ENCODE peak calls at places on chromosomes 6 and 20, in five cellular contexts. S is left lung, Y is psoas muscle, X is A549, P is endodermal cell. U is an unnamed sample.

GRCh38 chr6:144683216-144684070 is 398.3 kb downstream of the UTRN start:
- DNase-seq in Y (no peak), P (no peak), S (no peak), X (no peak), U (no peak)

GRCh38 chr6:63640062-63640461 is 4.5 kb downstream of the PHF3 start:
- DNase-seq in P (no peak), Y (no peak), S (no peak), X (no peak), U (no peak)

GRCh38 chr6:121399971-121400370 is 35.5 kb upstream of the GJA1 start:
- DNase-seq in S (no peak), X (no peak), Y (no peak), P (no peak), U (no peak)

GRCh38 chr6:18990313-18990978 is 603.3 kb downstream of the RNF144B start:
- DNase-seq in P (peak), X (peak), Y (peak), S (peak), U (peak)

GRCh38 chr20:51529027-51529749 is 13.3 kb downstream of the NFATC2 start:
- DNase-seq in X (no peak), Y (no peak), P (no peak), S (no peak), U (no peak)

GRCh38 chr6:119226089-119226488 is 123.5 kb downstream of the MAN1A1 start:
- DNase-seq in Y (no peak), S (no peak), X (no peak), P (no peak), U (no peak)

GRCh38 chr6:154440022-154440421 is 70.5 kb downstream of the CNKSR3 start:
- DNase-seq in P (no peak), X (no peak), S (no peak), Y (no peak), U (no peak)

GRCh38 chr20:57993738-57994431 is 234.6 kb downstream of the ANKRD60 start:
- DNase-seq in S (no peak), X (no peak), Y (no peak), P (no peak), U (no peak)

GRCh38 chr20:4813076-4813838 is 91.5 kb downstream of the PRND start:
- DNase-seq in S (peak), Y (no peak), X (no peak), P (no peak), U (no peak)

GRCh38 chr6:132354517-132355167 is 46.6 kb downstream of the MOXD1 start:
- DNase-seq in P (peak), Y (no peak), X (peak), S (no peak), U (no peak)

GRCh38 chr20:44134897-44135810 is 51.8 kb downstream of the JPH2 start:
- DNase-seq in Y (no peak), S (no peak), X (no peak), P (no peak), U (no peak)

GRCh38 chr20:46021361-46022359 is 7.4 kb upstream of the SLC12A5 start:
- DNase-seq in S (peak), Y (no peak), X (peak), P (peak), U (peak)
- TF ChIP-seq CTCF in S (no peak), Y (no peak), X (peak), P (peak), U (no peak)

GRCh38 chr6:56019973-56020372 is 144.6 kb upstream of the BMP5 start:
- DNase-seq in X (no peak), S (no peak), Y (no peak), P (no peak), U (no peak)

GRCh38 chr6:56024931-56025330 is 149.5 kb upstream of the BMP5 start:
- DNase-seq in Y (no peak), P (no peak), X (no peak), S (no peak), U (no peak)

GRCh38 chr6:56023829-56024228 is 148.4 kb upstream of the BMP5 start:
- DNase-seq in P (no peak), S (no peak), X (no peak), Y (no peak), U (no peak)

GRCh38 chr6:56022678-56023077 is 147.3 kb upstream of the BMP5 start:
- DNase-seq in Y (no peak), X (no peak), P (no peak), S (no peak), U (no peak)

GRCh38 chr6:56021943-56022342 is 146.6 kb upstream of the BMP5 start:
- DNase-seq in S (no peak), X (no peak), P (peak), Y (no peak), U (no peak)
- TF ChIP-seq CTCF in S (no peak), X (no peak), P (peak), Y (no peak), U (no peak)

GRCh38 chr6:76166874-76167273 is 94.4 kb upstream of the IMPG1 start:
- DNase-seq in Y (no peak), X (no peak), S (no peak), P (no peak), U (no peak)
- TF ChIP-seq CTCF in Y (no peak), X (no peak), S (no peak), P (peak), U (no peak)

GRCh38 chr20:6122873-6123649 is at the start of gene FERMT1:
- DNase-seq in X (peak), Y (peak), P (peak), S (peak), U (peak)
- TF ChIP-seq CTCF in X (peak), Y (no peak), P (peak), S (no peak), U (no peak)

GRCh38 chr20:21526776-21527175 is 12.9 kb upstream of the NKX2-2 start:
- DNase-seq in S (no peak), Y (no peak), P (no peak), X (no peak), U (no peak)

GRCh38 chr20:21534453-21534852 is 20.6 kb upstream of the NKX2-2 start:
- DNase-seq in Y (no peak), S (no peak), P (no peak), X (no peak), U (no peak)

GRCh38 chr20:21528870-21529269 is 15.0 kb upstream of the NKX2-2 start:
- DNase-seq in Y (no peak), X (no peak), P (no peak), S (no peak), U (no peak)

GRCh38 chr20:21527908-21528307 is 14.0 kb upstream of the NKX2-2 start:
- DNase-seq in S (no peak), P (no peak), X (no peak), Y (no peak), U (no peak)

GRCh38 chr20:21529863-21530262 is 16.0 kb upstream of the NKX2-2 start:
- DNase-seq in X (no peak), Y (no peak), P (no peak), S (no peak), U (no peak)
- TF ChIP-seq CTCF in X (peak), Y (no peak), P (peak), S (no peak), U (peak)

DNA sequence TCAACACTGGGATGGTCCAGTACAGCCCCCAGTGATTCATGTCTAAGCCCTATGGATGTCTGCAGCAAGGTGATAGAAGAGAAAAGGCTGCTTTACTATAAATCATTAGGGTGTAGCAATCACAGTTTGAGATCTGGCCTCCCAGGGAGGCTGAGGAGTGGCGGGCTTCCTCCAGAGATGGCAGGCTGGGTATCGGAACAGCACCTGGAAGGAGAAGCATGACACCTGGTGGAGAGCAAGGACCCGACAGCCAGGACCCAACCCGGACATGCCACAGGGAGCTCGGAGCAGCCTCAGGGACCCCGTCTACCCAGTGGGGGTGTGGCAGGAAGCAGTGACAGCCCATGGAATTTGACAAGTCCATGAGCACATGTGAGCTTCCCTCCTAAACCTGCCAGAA is 114.8 kb upstream of the CD93 start:
- DNase-seq in P (peak), Y (peak), X (peak), S (no peak), U (peak)
- TF ChIP-seq CTCF in P (peak), Y (peak), X (peak), S (peak), U (peak)

DNA sequence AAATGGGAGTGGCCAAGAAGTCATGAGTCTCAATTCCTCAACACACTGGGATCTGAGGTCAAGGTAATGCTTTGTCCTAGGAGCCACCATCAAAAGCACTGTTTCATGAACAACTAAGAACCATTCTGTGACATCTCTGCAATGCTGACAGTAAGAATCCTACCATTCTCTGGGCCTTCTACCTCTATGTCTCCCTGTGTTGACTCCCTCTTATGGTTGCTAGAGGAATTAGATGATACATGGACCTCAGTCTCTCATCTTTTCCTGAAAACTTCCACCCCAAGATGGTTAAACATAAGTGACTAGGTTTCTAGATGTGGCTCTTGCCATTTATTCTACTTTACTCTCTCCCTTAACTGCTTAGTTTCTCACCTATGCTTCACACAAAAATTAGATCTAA is 9.1 kb downstream of the MTRF1L start:
- DNase-seq in Y (no peak), S (no peak), P (no peak), X (peak), U (no peak)
- TF ChIP-seq CTCF in Y (no peak), S (no peak), P (peak), X (no peak), U (no peak)

DNA sequence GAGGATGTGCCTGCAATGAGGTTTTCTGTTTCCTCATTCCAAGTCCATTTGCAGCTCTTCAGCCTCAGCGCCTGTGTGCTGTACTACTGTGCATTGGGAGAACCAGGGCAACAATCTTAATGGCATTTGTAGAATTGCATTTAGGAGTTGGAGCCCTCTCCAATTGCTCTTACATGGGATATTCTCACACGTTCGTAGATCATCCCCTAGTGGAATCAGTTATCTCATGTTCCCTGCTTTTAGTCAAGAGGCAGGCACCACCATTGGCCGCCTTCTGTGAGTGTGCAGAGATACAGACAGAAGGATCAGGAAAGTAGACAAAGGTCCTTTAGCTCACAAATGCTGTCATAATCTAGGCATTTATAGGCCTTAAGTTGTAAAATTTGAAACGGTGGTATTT is 84.2 kb upstream of the RGS17 start:
- DNase-seq in P (no peak), X (no peak), S (no peak), Y (no peak), U (no peak)
- TF ChIP-seq CTCF in P (no peak), X (no peak), S (no peak), Y (no peak), U (no peak)

DNA sequence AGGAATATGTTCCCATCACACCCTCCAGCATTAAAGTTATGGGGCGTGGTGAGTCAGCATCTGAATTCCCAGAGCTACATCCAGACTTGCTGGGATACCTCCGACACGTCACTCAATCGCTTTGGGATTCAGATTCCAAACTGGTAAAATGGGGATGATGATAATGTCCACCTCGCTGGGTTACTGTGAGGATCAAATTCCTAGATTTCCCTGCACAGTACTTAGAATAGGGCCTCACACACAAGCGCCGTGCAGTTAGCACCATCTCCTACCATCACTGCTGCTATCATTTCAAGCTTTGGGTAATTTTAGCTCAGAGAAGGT is 107.2 kb downstream of the SULF2 start:
- DNase-seq in P (no peak), X (no peak), Y (no peak), S (no peak), U (no peak)
- TF ChIP-seq CTCF in P (no peak), X (no peak), Y (no peak), S (peak), U (peak)

U was measured in endothelial cell.